ENCODE peak calls at places on chromosome 1, in seven cellular contexts. One of them, this sample, is unnamed.

GRCh38 chr1:201591348-201591747 is 52.4 kb downstream of the NAV1 start:
- DNase-seq in HFF-Myc: no peak
- DNase-seq in hepatocyte: no peak
- DNase-seq in NB4: no peak
- DNase-seq in tibial artery: no peak
- DNase-seq in CD4-positive, alpha-beta T cell: no peak
- DNase-seq in CD8-positive, alpha-beta T cell: no peak
- DNase-seq in this sample: no peak

GRCh38 chr1:89005286-89006151 is 13.1 kb upstream of the KYAT3 start:
- DNase-seq in hepatocyte: no peak
- DNase-seq in CD8-positive, alpha-beta T cell: no peak
- DNase-seq in tibial artery: no peak
- DNase-seq in CD4-positive, alpha-beta T cell: no peak
- DNase-seq in NB4: no peak
- DNase-seq in HFF-Myc: no peak
- DNase-seq in this sample: no peak

GRCh38 chr1:174023438-174023837 is 1.3 kb upstream of the RC3H1 start:
- DNase-seq in HFF-Myc: no peak
- DNase-seq in CD8-positive, alpha-beta T cell: no peak
- DNase-seq in hepatocyte: peak
- DNase-seq in CD4-positive, alpha-beta T cell: no peak
- DNase-seq in NB4: peak
- DNase-seq in tibial artery: no peak
- DNase-seq in this sample: no peak

GRCh38 chr1:242239394-242239793 is 240.5 kb upstream of the MAP1LC3C start:
- DNase-seq in NB4: peak
- DNase-seq in CD8-positive, alpha-beta T cell: no peak
- DNase-seq in CD4-positive, alpha-beta T cell: no peak
- DNase-seq in hepatocyte: no peak
- DNase-seq in tibial artery: no peak
- DNase-seq in HFF-Myc: no peak
- DNase-seq in this sample: no peak

GRCh38 chr1:154943649-154944421 is 7.3 kb upstream of the PMVK start:
- DNase-seq in CD4-positive, alpha-beta T cell: no peak
- DNase-seq in CD8-positive, alpha-beta T cell: no peak
- DNase-seq in hepatocyte: peak
- DNase-seq in HFF-Myc: no peak
- DNase-seq in NB4: peak
- DNase-seq in tibial artery: no peak
- DNase-seq in this sample: peak

GRCh38 chr1:33970148-33970825 is 106.4 kb downstream of the HMGB4 start:
- DNase-seq in HFF-Myc: no peak
- DNase-seq in hepatocyte: no peak
- DNase-seq in CD4-positive, alpha-beta T cell: no peak
- DNase-seq in tibial artery: no peak
- DNase-seq in CD8-positive, alpha-beta T cell: no peak
- DNase-seq in NB4: no peak
- DNase-seq in this sample: no peak

GRCh38 chr1:89931950-89932349 is 63.0 kb upstream of the ZNF326 start:
- DNase-seq in tibial artery: no peak
- DNase-seq in HFF-Myc: no peak
- DNase-seq in CD4-positive, alpha-beta T cell: no peak
- DNase-seq in NB4: no peak
- DNase-seq in CD8-positive, alpha-beta T cell: no peak
- DNase-seq in hepatocyte: no peak
- DNase-seq in this sample: no peak

GRCh38 chr1:230321741-230322420 is 104.3 kb downstream of the PGBD5 start:
- DNase-seq in NB4: no peak
- DNase-seq in CD8-positive, alpha-beta T cell: no peak
- DNase-seq in tibial artery: no peak
- DNase-seq in CD4-positive, alpha-beta T cell: no peak
- DNase-seq in hepatocyte: no peak
- DNase-seq in HFF-Myc: no peak
- DNase-seq in this sample: no peak

GRCh38 chr1:203402609-203403337 is 51.9 kb upstream of the FMOD start:
- DNase-seq in HFF-Myc: peak
- DNase-seq in NB4: peak
- DNase-seq in hepatocyte: no peak
- DNase-seq in CD4-positive, alpha-beta T cell: no peak
- DNase-seq in CD8-positive, alpha-beta T cell: no peak
- DNase-seq in tibial artery: no peak
- DNase-seq in this sample: no peak

GRCh38 chr1:187816646-187817045 is 987.9 kb downstream of the PLA2G4A start:
- DNase-seq in tibial artery: no peak
- DNase-seq in CD8-positive, alpha-beta T cell: no peak
- DNase-seq in NB4: no peak
- DNase-seq in hepatocyte: no peak
- DNase-seq in CD4-positive, alpha-beta T cell: no peak
- DNase-seq in HFF-Myc: no peak
- DNase-seq in this sample: no peak

GRCh38 chr1:31955917-31956736 is 18.0 kb upstream of the PTP4A2 start:
- DNase-seq in CD4-positive, alpha-beta T cell: peak
- DNase-seq in HFF-Myc: peak
- DNase-seq in CD8-positive, alpha-beta T cell: peak
- DNase-seq in hepatocyte: peak
- DNase-seq in tibial artery: peak
- DNase-seq in NB4: peak
- DNase-seq in this sample: peak

GRCh38 chr1:107877749-107878148 is 87.2 kb downstream of the VAV3 start:
- DNase-seq in NB4: peak
- DNase-seq in tibial artery: no peak
- DNase-seq in HFF-Myc: no peak
- DNase-seq in CD8-positive, alpha-beta T cell: no peak
- DNase-seq in hepatocyte: no peak
- DNase-seq in CD4-positive, alpha-beta T cell: no peak
- DNase-seq in this sample: no peak

GRCh38 chr1:204984499-204984898 is 58.5 kb upstream of the CNTN2 start:
- DNase-seq in NB4: no peak
- DNase-seq in CD8-positive, alpha-beta T cell: no peak
- DNase-seq in tibial artery: no peak
- DNase-seq in HFF-Myc: no peak
- DNase-seq in hepatocyte: no peak
- DNase-seq in CD4-positive, alpha-beta T cell: no peak
- DNase-seq in this sample: no peak

GRCh38 chr1:178945763-178946266 is 74.9 kb upstream of the ANGPTL1 start:
- DNase-seq in CD4-positive, alpha-beta T cell: no peak
- DNase-seq in CD8-positive, alpha-beta T cell: no peak
- DNase-seq in hepatocyte: no peak
- DNase-seq in HFF-Myc: no peak
- DNase-seq in NB4: no peak
- DNase-seq in tibial artery: no peak
- DNase-seq in this sample: no peak

GRCh38 chr1:70288171-70288570 is 66.4 kb downstream of the ANKRD13C start:
- DNase-seq in HFF-Myc: no peak
- DNase-seq in NB4: no peak
- DNase-seq in CD8-positive, alpha-beta T cell: no peak
- DNase-seq in hepatocyte: no peak
- DNase-seq in CD4-positive, alpha-beta T cell: no peak
- DNase-seq in tibial artery: no peak
- DNase-seq in this sample: no peak

DNA sequence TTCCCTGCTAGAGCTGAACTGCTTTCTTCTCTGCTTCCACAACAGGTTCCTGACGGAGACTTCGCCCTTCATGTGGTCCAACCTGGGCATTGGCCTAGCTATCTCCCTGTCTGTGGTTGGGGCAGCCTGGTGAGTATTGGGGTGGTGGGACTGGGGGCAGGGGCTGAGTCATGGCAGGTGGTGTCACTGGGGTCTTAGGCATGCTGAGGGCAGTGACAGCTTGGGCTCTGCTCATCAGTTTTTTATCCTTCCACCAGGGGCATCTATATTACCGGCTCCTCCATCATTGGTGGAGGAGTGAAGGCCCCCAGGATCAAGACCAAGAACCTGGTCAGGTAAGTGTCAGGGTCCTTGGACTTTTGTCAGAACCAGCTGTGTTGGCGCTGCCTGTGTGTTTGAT is 1.3 kb downstream of the ATP6V0B start:
- DNase-seq in NB4: no peak
- DNase-seq in hepatocyte: no peak
- DNase-seq in CD4-positive, alpha-beta T cell: no peak
- DNase-seq in HFF-Myc: no peak
- DNase-seq in tibial artery: no peak
- DNase-seq in CD8-positive, alpha-beta T cell: no peak
- DNase-seq in this sample: no peak
- TF ChIP-seq CTCF in NB4: no peak
- TF ChIP-seq CTCF in hepatocyte: no peak
- TF ChIP-seq CTCF in CD4-positive, alpha-beta T cell: no peak
- TF ChIP-seq CTCF in HFF-Myc: no peak
- TF ChIP-seq CTCF in tibial artery: no peak
- TF ChIP-seq CTCF in CD8-positive, alpha-beta T cell: no peak
- TF ChIP-seq CTCF in this sample: no peak

GRCh38 chr1:7644906-7645750 is 126.0 kb upstream of the VAMP3 start:
- DNase-seq in CD8-positive, alpha-beta T cell: no peak
- DNase-seq in NB4: no peak
- DNase-seq in CD4-positive, alpha-beta T cell: no peak
- DNase-seq in hepatocyte: no peak
- DNase-seq in tibial artery: no peak
- DNase-seq in HFF-Myc: no peak
- DNase-seq in this sample: no peak

GRCh38 chr1:7645751-7646048 is 125.4 kb upstream of the VAMP3 start:
- DNase-seq in HFF-Myc: no peak
- DNase-seq in CD8-positive, alpha-beta T cell: no peak
- DNase-seq in tibial artery: no peak
- DNase-seq in CD4-positive, alpha-beta T cell: no peak
- DNase-seq in hepatocyte: no peak
- DNase-seq in NB4: no peak
- DNase-seq in this sample: no peak

GRCh38 chr1:7648761-7649384 is 122.2 kb upstream of the VAMP3 start:
- DNase-seq in tibial artery: peak
- DNase-seq in NB4: peak
- DNase-seq in hepatocyte: no peak
- DNase-seq in CD4-positive, alpha-beta T cell: no peak
- DNase-seq in HFF-Myc: no peak
- DNase-seq in CD8-positive, alpha-beta T cell: no peak
- DNase-seq in this sample: no peak

GRCh38 chr1:7646164-7646563 is 124.9 kb upstream of the VAMP3 start:
- DNase-seq in tibial artery: no peak
- DNase-seq in NB4: no peak
- DNase-seq in CD4-positive, alpha-beta T cell: no peak
- DNase-seq in hepatocyte: no peak
- DNase-seq in CD8-positive, alpha-beta T cell: no peak
- DNase-seq in HFF-Myc: no peak
- DNase-seq in this sample: no peak

GRCh38 chr1:7646981-7647901 is 123.9 kb upstream of the VAMP3 start:
- DNase-seq in tibial artery: peak
- DNase-seq in CD8-positive, alpha-beta T cell: peak
- DNase-seq in NB4: peak
- DNase-seq in HFF-Myc: no peak
- DNase-seq in hepatocyte: peak
- DNase-seq in CD4-positive, alpha-beta T cell: peak
- DNase-seq in this sample: peak
- TF ChIP-seq CTCF in tibial artery: peak
- TF ChIP-seq CTCF in CD8-positive, alpha-beta T cell: peak
- TF ChIP-seq CTCF in NB4: peak
- TF ChIP-seq CTCF in HFF-Myc: peak
- TF ChIP-seq CTCF in hepatocyte: peak
- TF ChIP-seq CTCF in CD4-positive, alpha-beta T cell: peak
- TF ChIP-seq CTCF in this sample: peak

GRCh38 chr1:85230305-85230977 is 29.0 kb downstream of the C1orf52 start:
- DNase-seq in HFF-Myc: no peak
- DNase-seq in hepatocyte: no peak
- DNase-seq in tibial artery: no peak
- DNase-seq in NB4: peak
- DNase-seq in CD8-positive, alpha-beta T cell: no peak
- DNase-seq in CD4-positive, alpha-beta T cell: no peak
- DNase-seq in this sample: no peak
- TF ChIP-seq CTCF in HFF-Myc: peak
- TF ChIP-seq CTCF in hepatocyte: no peak
- TF ChIP-seq CTCF in tibial artery: no peak
- TF ChIP-seq CTCF in NB4: peak
- TF ChIP-seq CTCF in CD8-positive, alpha-beta T cell: peak
- TF ChIP-seq CTCF in CD4-positive, alpha-beta T cell: peak
- TF ChIP-seq CTCF in this sample: no peak

GRCh38 chr1:42733415-42734200 is 6.4 kb downstream of the CLDN19 start:
- DNase-seq in CD8-positive, alpha-beta T cell: no peak
- DNase-seq in HFF-Myc: no peak
- DNase-seq in CD4-positive, alpha-beta T cell: no peak
- DNase-seq in tibial artery: no peak
- DNase-seq in NB4: no peak
- DNase-seq in hepatocyte: no peak
- DNase-seq in this sample: no peak

GRCh38 chr1:42730002-42730401 is 10.0 kb downstream of the CLDN19 start:
- DNase-seq in HFF-Myc: no peak
- DNase-seq in CD8-positive, alpha-beta T cell: no peak
- DNase-seq in CD4-positive, alpha-beta T cell: no peak
- DNase-seq in tibial artery: no peak
- DNase-seq in NB4: no peak
- DNase-seq in hepatocyte: no peak
- DNase-seq in this sample: no peak

GRCh38 chr1:42732126-42732680 is 7.8 kb downstream of the CLDN19 start:
- DNase-seq in tibial artery: no peak
- DNase-seq in HFF-Myc: no peak
- DNase-seq in NB4: no peak
- DNase-seq in CD4-positive, alpha-beta T cell: no peak
- DNase-seq in CD8-positive, alpha-beta T cell: no peak
- DNase-seq in hepatocyte: no peak
- DNase-seq in this sample: no peak

GRCh38 chr1:42734201-42735035 is 5.6 kb downstream of the CLDN19 start:
- DNase-seq in NB4: no peak
- DNase-seq in hepatocyte: peak
- DNase-seq in tibial artery: no peak
- DNase-seq in HFF-Myc: no peak
- DNase-seq in CD8-positive, alpha-beta T cell: no peak
- DNase-seq in CD4-positive, alpha-beta T cell: no peak
- DNase-seq in this sample: no peak

DNA sequence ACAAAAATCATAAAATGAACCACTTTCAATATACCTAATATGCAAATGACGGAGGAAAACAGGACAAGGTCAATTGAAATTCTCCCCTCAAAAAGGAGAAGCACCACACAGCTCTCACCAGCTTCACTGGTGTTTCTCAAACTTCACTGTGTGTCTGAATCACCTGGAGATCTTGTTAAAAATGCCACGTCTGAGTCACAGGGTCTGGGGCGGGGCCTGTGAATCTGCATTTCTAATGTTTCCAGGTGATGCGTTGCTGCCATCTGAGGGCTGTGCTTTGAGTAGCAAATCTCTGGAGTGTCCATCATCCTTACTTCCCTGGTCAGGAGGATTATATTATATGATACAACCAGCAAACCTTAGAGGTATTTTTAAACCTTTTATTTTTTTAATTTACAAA is 9.0 kb downstream of the CLDN19 start:
- DNase-seq in tibial artery: no peak
- DNase-seq in NB4: peak
- DNase-seq in hepatocyte: no peak
- DNase-seq in CD8-positive, alpha-beta T cell: no peak
- DNase-seq in CD4-positive, alpha-beta T cell: no peak
- DNase-seq in HFF-Myc: no peak
- DNase-seq in this sample: peak
- TF ChIP-seq CTCF in tibial artery: no peak
- TF ChIP-seq CTCF in NB4: no peak
- TF ChIP-seq CTCF in hepatocyte: peak
- TF ChIP-seq CTCF in CD8-positive, alpha-beta T cell: no peak
- TF ChIP-seq CTCF in CD4-positive, alpha-beta T cell: no peak
- TF ChIP-seq CTCF in HFF-Myc: no peak
- TF ChIP-seq CTCF in this sample: no peak

GRCh38 chr1:47313915-47314664 is at the start of gene STIL:
- DNase-seq in tibial artery: peak
- DNase-seq in CD4-positive, alpha-beta T cell: peak
- DNase-seq in hepatocyte: peak
- DNase-seq in HFF-Myc: peak
- DNase-seq in CD8-positive, alpha-beta T cell: peak
- DNase-seq in NB4: peak
- DNase-seq in this sample: peak
- TF ChIP-seq CTCF in tibial artery: no peak
- TF ChIP-seq CTCF in CD4-positive, alpha-beta T cell: no peak
- TF ChIP-seq CTCF in hepatocyte: no peak
- TF ChIP-seq CTCF in HFF-Myc: no peak
- TF ChIP-seq CTCF in CD8-positive, alpha-beta T cell: no peak
- TF ChIP-seq CTCF in NB4: no peak
- TF ChIP-seq CTCF in this sample: no peak